ENCODE peak calls at places on chromosomes 13 and 19, in eight cellular contexts. P is breast epithelium, K is suprapubic skin, J is left ventricle myocardium inferior, D is neural progenitor cell, T is tibial nerve, R is IMR-90, N is pancreas. U is an unnamed sample.
A peak's percentile ranks its signal among the peaks of the same experiment; 100 is the strongest.

GRCh38 chr13:39676315-39676876 is 20.9 kb downstream of the COG6 start:
- DNase-seq in N (no peak), R (peak; percentile 39), P (no peak), K (no peak), J (no peak), D (peak; percentile 57), T (peak; percentile 73), U (no peak)

GRCh38 chr13:103878891-103879605 is 812.8 kb upstream of the SLC10A2 start:
- DNase-seq in T (no peak), D (no peak), N (no peak), J (no peak), R (no peak), P (no peak), K (no peak), U (no peak)

GRCh38 chr13:76792680-76793334 is 93.4 kb downstream of the KCTD12 start:
- DNase-seq in N (no peak), T (peak; percentile 44), P (no peak), J (no peak), D (no peak), R (peak; percentile 66), K (no peak), U (no peak)

GRCh38 chr13:51769455-51770127 is 34.4 kb downstream of the DHRS12 start:
- DNase-seq in N (no peak), T (peak; percentile 80), J (peak; percentile 73), K (peak; percentile 82), P (no peak), R (no peak), D (no peak), U (no peak)

GRCh38 chr13:76213423-76213904 is 577.3 kb downstream of the LMO7 start:
- DNase-seq in R (no peak), J (no peak), T (no peak), N (no peak), D (no peak), P (no peak), K (no peak), U (no peak)

GRCh38 chr19:4009990-4010807 is 2.7 kb downstream of the PIAS4 start:
- DNase-seq in N (peak; percentile 63), T (no peak), K (peak; percentile 58), J (no peak), R (peak; percentile 46), D (no peak), P (no peak), U (no peak)

GRCh38 chr13:72622546-72622945 is 104.9 kb downstream of the MZT1 start:
- DNase-seq in K (no peak), J (no peak), N (no peak), R (no peak), P (no peak), D (no peak), T (no peak), U (no peak)

GRCh38 chr19:14116525-14116917 is 1.0 kb downstream of the PRKACA start:
- DNase-seq in N (no peak), T (no peak), D (no peak), R (no peak), K (no peak), J (no peak), P (no peak), U (no peak)

GRCh38 chr19:57351867-57352266 is 796 bp downstream of the ZNF304 start:
- DNase-seq in R (peak; percentile 4), K (no peak), N (no peak), P (no peak), J (no peak), T (no peak), D (peak; percentile 6), U (no peak)

GRCh38 chr13:40503966-40504591 is 162.4 kb downstream of the FOXO1 start:
- DNase-seq in T (no peak), K (no peak), P (no peak), R (peak; percentile 25), J (no peak), D (no peak), N (no peak), U (no peak)

GRCh38 chr19:16370671-16371391 is 46.2 kb downstream of the KLF2 start:
- DNase-seq in D (no peak), N (no peak), T (no peak), P (no peak), R (no peak), K (no peak), J (peak; percentile 14), U (peak; percentile 41)

GRCh38 chr13:85469320-85469719 is 329.9 kb downstream of the SLITRK6 start:
- DNase-seq in J (no peak), P (no peak), D (no peak), R (no peak), T (no peak), N (no peak), K (no peak), U (no peak)
- TF ChIP-seq CTCF in J (no peak), P (no peak), D (no peak), R (no peak), T (no peak), N (no peak), K (no peak), U (no peak)

GRCh38 chr13:99982741-99983400 is 1.3 kb downstream of the ZIC2 start:
- DNase-seq in K (no peak), N (no peak), T (no peak), R (no peak), J (no peak), P (no peak), D (peak; percentile 21), U (no peak)
- H3K4me3 ChIP-seq in K (peak overlapping the region; percentile 61), N (no peak overlapping the region), T (no peak overlapping the region), R (no peak overlapping the region), J (no peak overlapping the region), P (no peak overlapping the region), D (peak overlapping the region; percentile 76), U (no peak overlapping the region)

DNA sequence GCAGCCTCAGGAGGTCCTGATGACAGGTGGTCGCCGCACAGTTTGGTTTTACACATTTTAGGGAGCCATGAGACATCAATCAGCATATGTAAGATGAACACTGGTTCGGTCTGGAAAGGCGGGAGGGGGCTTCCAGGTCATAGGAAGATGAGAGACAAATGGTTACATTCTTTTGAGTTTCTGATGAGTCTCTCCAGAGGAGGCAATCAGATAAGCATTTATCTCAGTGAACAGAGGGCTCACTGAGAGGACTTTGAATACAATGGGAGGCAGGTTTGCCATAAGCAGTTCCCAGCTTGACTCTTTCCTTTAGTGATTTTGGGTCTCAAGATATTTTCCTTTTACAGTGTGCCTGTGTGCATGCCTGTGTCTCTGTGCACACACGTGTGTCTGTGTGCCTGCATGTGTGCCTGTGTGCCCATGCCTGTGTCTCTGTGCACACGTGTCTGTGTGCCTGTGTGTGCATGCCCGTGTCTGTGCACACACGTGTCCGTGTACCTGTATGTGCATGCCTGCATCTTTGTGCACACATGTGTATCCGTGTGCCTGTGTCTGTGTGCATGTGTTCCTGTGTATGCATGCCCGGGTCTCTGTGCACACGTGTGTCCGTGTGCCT is 35.5 kb upstream of the TMEM255B start:
- DNase-seq in N (peak; percentile 22), J (no peak), P (no peak), T (no peak), R (no peak), K (no peak), D (no peak), U (peak; percentile 32)
- H3K9me3 ChIP-seq in N (no peaks in the 10 kb centered on the region), J (no peaks in the 10 kb centered on the region), P (no peaks in the 10 kb centered on the region), T (no peaks in the 10 kb centered on the region), R (peaks cover 2% of the 10 kb centered on the region), K (no peaks in the 10 kb centered on the region), D (no peaks in the 10 kb centered on the region), U (no peaks in the 10 kb centered on the region)

GRCh38 chr19:13064092-13064489 is 38.6 kb downstream of the LYL1 start:
- DNase-seq in R (no peak), D (no peak), J (peak; percentile 68), K (no peak), P (no peak), N (no peak), T (no peak), U (no peak)
- TF ChIP-seq CTCF in R (no peak), D (no peak), J (no peak), K (no peak), P (no peak), N (no peak), T (no peak), U (no peak)

GRCh38 chr19:50044922-50045321 is 19.1 kb downstream of the ZNF473 start:
- DNase-seq in K (no peak), D (no peak), J (no peak), R (no peak), N (no peak), P (no peak), T (no peak), U (no peak)

GRCh38 chr19:50042363-50043024 is 16.7 kb downstream of the ZNF473 start:
- DNase-seq in K (no peak), N (no peak), P (no peak), D (no peak), R (no peak), J (no peak), T (no peak), U (no peak)

GRCh38 chr19:50040967-50041366 is 15.2 kb downstream of the ZNF473 start:
- DNase-seq in R (no peak), T (no peak), D (no peak), N (no peak), J (no peak), K (no peak), P (no peak), U (no peak)

GRCh38 chr19:50046649-50047503 is 21.1 kb downstream of the ZNF473 start:
- DNase-seq in P (no peak), D (no peak), T (peak; percentile 77), K (peak; percentile 73), N (peak; percentile 66), R (peak; percentile 18), J (peak; percentile 42), U (peak; percentile 71)

DNA sequence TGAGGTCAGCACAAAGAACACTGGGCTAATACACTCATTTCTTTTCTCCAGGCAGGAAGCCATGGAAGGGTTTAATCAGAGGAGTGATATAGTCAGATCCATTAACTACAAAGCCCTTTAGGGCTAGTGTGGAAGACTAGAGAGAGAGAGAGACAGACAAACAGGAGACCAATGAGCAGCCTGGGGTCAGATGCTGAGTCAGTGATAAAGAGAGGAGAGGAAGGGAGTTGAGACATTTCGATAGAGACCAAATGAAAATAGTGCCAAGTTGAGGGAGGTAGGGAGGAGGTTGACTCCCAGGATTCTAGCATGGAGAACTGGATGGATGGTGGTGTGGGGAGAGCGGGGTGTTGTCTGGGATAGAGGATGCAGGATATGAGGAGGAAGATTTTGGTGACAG is 18.2 kb downstream of the ZNF473 start:
- DNase-seq in N (no peak), R (no peak), T (no peak), K (no peak), J (no peak), P (no peak), D (no peak), U (no peak)
- H3K4me3 ChIP-seq in N (no peak overlapping the region), R (no peak overlapping the region), T (no peak overlapping the region), K (no peak overlapping the region), J (no peak overlapping the region), P (no peak overlapping the region), D (no peak overlapping the region), U (no peak overlapping the region)

GRCh38 chr19:53626941-53627340 is 4.9 kb upstream of the DPRX start:
- DNase-seq in P (no peak), D (no peak), K (no peak), J (no peak), N (no peak), R (no peak), T (no peak), U (no peak)
- H3K9me3 ChIP-seq in P (no peaks in the 10 kb centered on the region), D (no peaks in the 10 kb centered on the region), K (no peaks in the 10 kb centered on the region), J (no peaks in the 10 kb centered on the region), N (no peaks in the 10 kb centered on the region), R (peaks cover 19% of the 10 kb centered on the region), T (no peaks in the 10 kb centered on the region), U (no peaks in the 10 kb centered on the region)